ENCODE peak calls at places on chromosomes 3 and 15, in nine cellular contexts. K is hepatic stellate cell, Y is AG04449, B is heart left ventricle, T is kidney tubule cell, O is HuH-7, G is upper lobe of right lung, U is AG08396, V is EL. E is an unnamed sample.

GRCh38 chr3:28836199-28836598 is 444.7 kb upstream of the RBMS3 start:
- DNase-seq in K (no peak), Y (no peak), B (no peak), T (peak), O (no peak), G (no peak), U (no peak), V (peak), E (no peak)

GRCh38 chr3:52498134-52499054 is 3.3 kb downstream of the STAB1 start:
- DNase-seq in K (no peak), Y (no peak), B (peak), T (no peak), O (no peak), G (peak), U (no peak), V (peak), E (no peak)

GRCh38 chr3:46849098-46849631 is 14.1 kb downstream of the MYL3 start:
- DNase-seq in K (no peak), Y (no peak), B (peak), T (no peak), O (no peak), G (peak), U (no peak), V (no peak), E (no peak)

GRCh38 chr3:12439161-12439560 is 45.1 kb upstream of the TSEN2 start:
- DNase-seq in K (no peak), Y (no peak), B (no peak), T (no peak), O (no peak), G (no peak), U (no peak), V (no peak), E (no peak)

GRCh38 chr3:45946875-45947274 is 3.6 kb downstream of the CXCR6 start:
- DNase-seq in K (no peak), Y (no peak), B (no peak), T (no peak), O (no peak), G (no peak), U (no peak), V (no peak), E (no peak)

GRCh38 chr3:52535411-52536111 is 844 bp upstream of the UQCC5 start:
- DNase-seq in K (no peak), Y (no peak), B (no peak), T (no peak), O (no peak), G (no peak), U (no peak), V (no peak), E (peak)

GRCh38 chr3:69791919-69792399 is 52.7 kb downstream of the MITF start:
- DNase-seq in K (no peak), Y (no peak), B (no peak), T (peak), O (no peak), G (no peak), U (peak), V (peak), E (no peak)

GRCh38 chr3:42865256-42865655 is 10.4 kb downstream of the CYP8B1 start:
- DNase-seq in K (no peak), Y (no peak), B (no peak), T (no peak), O (no peak), G (no peak), U (no peak), V (no peak), E (no peak)

GRCh38 chr15:96703794-96704550 is 373.5 kb downstream of the NR2F2 start:
- DNase-seq in K (no peak), Y (no peak), B (no peak), T (peak), O (no peak), G (no peak), U (no peak), V (no peak), E (no peak)

GRCh38 chr3:167675835-167676234 is 22.1 kb upstream of the WDR49 start:
- DNase-seq in K (no peak), Y (no peak), B (no peak), T (no peak), O (no peak), G (no peak), U (no peak), V (no peak), E (no peak)

GRCh38 chr3:29145370-29145769 is 135.5 kb upstream of the RBMS3 start:
- DNase-seq in K (no peak), Y (no peak), B (no peak), T (no peak), O (no peak), G (no peak), U (no peak), V (no peak), E (no peak)

GRCh38 chr3:173000553-173000952 is 140.5 kb downstream of the SPATA16 start:
- DNase-seq in K (no peak), Y (no peak), B (no peak), T (no peak), O (no peak), G (no peak), U (no peak), V (no peak), E (no peak)

GRCh38 chr3:49333091-49333490 is 6.8 kb downstream of the USP4 start:
- DNase-seq in K (no peak), Y (no peak), B (no peak), T (no peak), O (no peak), G (peak), U (no peak), V (no peak), E (no peak)

GRCh38 chr15:43209059-43209824 is 11.6 kb downstream of the EPB42 start:
- DNase-seq in K (peak), Y (no peak), B (no peak), T (peak), O (peak), G (no peak), U (no peak), V (no peak), E (no peak)

GRCh38 chr3:49779378-49780079 is 6.8 kb downstream of the IP6K1 start:
- DNase-seq in K (no peak), Y (no peak), B (no peak), T (no peak), O (no peak), G (peak), U (no peak), V (no peak), E (no peak)

GRCh38 chr3:149407898-149408297 is 30.4 kb upstream of the TM4SF1 start:
- DNase-seq in K (no peak), Y (no peak), B (no peak), T (no peak), O (no peak), G (no peak), U (no peak), V (no peak), E (no peak)

GRCh38 chr15:63277044-63277892 is at the start of gene APH1B:
- DNase-seq in K (peak), Y (no peak), B (peak), T (peak), O (peak), G (peak), U (peak), V (peak), E (peak)

GRCh38 chr3:101685870-101686307 is 629 bp downstream of the RPL24 start:
- DNase-seq in K (no peak), Y (no peak), B (no peak), T (no peak), O (no peak), G (no peak), U (no peak), V (no peak), E (no peak)

GRCh38 chr3:33146791-33147445 is 33.1 kb downstream of the CRTAP start:
- DNase-seq in K (peak), Y (no peak), B (no peak), T (no peak), O (no peak), G (no peak), U (no peak), V (peak), E (no peak)

GRCh38 chr3:190972840-190973270 is 110.4 kb upstream of the GMNC start:
- DNase-seq in K (no peak), Y (no peak), B (no peak), T (peak), O (no peak), G (no peak), U (no peak), V (peak), E (no peak)

GRCh38 chr3:171838218-171838720 is 4.9 kb upstream of the TMEM212 start:
- DNase-seq in K (peak), Y (no peak), B (peak), T (peak), O (no peak), G (no peak), U (peak), V (peak), E (no peak)